ENCODE peak calls at places on chromosomes 13 and 19, in eight cellular contexts. F is BE2C, O is kidney, X is fibroblast of pulmonary artery, V is HS-5, Z is HEK293T, Q is GM18507, D is putamen. I is an unnamed sample.

GRCh38 chr13:45464141-45464686 is 525 bp upstream of the COG3 start:
- DNase-seq in F (no peak), O (no peak), X (no peak), V (no peak), Z (no peak), Q (no peak), D (no peak), I (no peak)

GRCh38 chr13:50025446-50025845 is 10.2 kb downstream of the KCNRG start:
- DNase-seq in F (no peak), O (no peak), X (no peak), V (no peak), Z (no peak), Q (no peak), D (no peak), I (no peak)

GRCh38 chr19:1068111-1069001 is 1.4 kb downstream of the ARHGAP45 start:
- DNase-seq in F (no peak), O (peak; percentile 89), X (no peak), V (no peak), Z (no peak), Q (no peak), D (no peak), I (no peak)

GRCh38 chr19:18985257-18985656 is 44.2 kb upstream of the HOMER3 start:
- DNase-seq in F (no peak), O (no peak), X (peak; percentile 91), V (no peak), Z (no peak), Q (no peak), D (peak; percentile 62), I (no peak)

GRCh38 chr19:21084343-21084742 is 2.3 kb downstream of the ZNF714 start:
- DNase-seq in F (no peak), O (no peak), X (peak; percentile 38), V (peak; percentile 23), Z (no peak), Q (no peak), D (peak; percentile 64), I (no peak)

GRCh38 chr13:77114271-77114670 is 87.3 kb upstream of the FBXL3 start:
- DNase-seq in F (no peak), O (no peak), X (no peak), V (no peak), Z (no peak), Q (no peak), D (no peak), I (no peak)

GRCh38 chr19:19404879-19405860 is at the start of gene GATAD2A:
- DNase-seq in F (peak; percentile 93), O (peak; percentile 98), X (peak; percentile 93), V (peak; percentile 73), Z (peak; percentile 92), Q (peak; percentile 82), D (peak; percentile 94), I (peak; percentile 79)

GRCh38 chr13:94548382-94549240 is 47.3 kb downstream of the TGDS start:
- DNase-seq in F (no peak), O (peak; percentile 86), X (peak; percentile 39), V (peak; percentile 0), Z (no peak), Q (peak; percentile 9), D (peak; percentile 52), I (peak; percentile 27)

GRCh38 chr13:74052402-74052928 is 81.7 kb downstream of the KLF12 start:
- DNase-seq in F (no peak), O (no peak), X (no peak), V (no peak), Z (no peak), Q (no peak), D (no peak), I (no peak)

GRCh38 chr13:74206061-74206561 is 71.9 kb upstream of the KLF12 start:
- DNase-seq in F (no peak), O (no peak), X (peak; percentile 75), V (no peak), Z (no peak), Q (no peak), D (no peak), I (no peak)

GRCh38 chr19:48868196-48868886 is at the start of gene PLEKHA4:
- DNase-seq in F (peak; percentile 53), O (peak; percentile 93), X (peak; percentile 58), V (no peak), Z (no peak), Q (no peak), D (no peak), I (no peak)

GRCh38 chr19:42066075-42066754 is 3.8 kb downstream of the GRIK5 start:
- DNase-seq in F (peak; percentile 78), O (peak; percentile 68), X (peak; percentile 10), V (no peak), Z (peak; percentile 62), Q (no peak), D (no peak), I (peak; percentile 91)

GRCh38 chr19:49956113-49956491 is 4.9 kb downstream of the SIGLEC11 start:
- DNase-seq in F (no peak), O (no peak), X (no peak), V (no peak), Z (no peak), Q (no peak), D (no peak), I (no peak)

GRCh38 chr19:41299755-41300089 is 10.2 kb upstream of the CCDC97 start:
- DNase-seq in F (no peak), O (no peak), X (peak; percentile 67), V (no peak), Z (no peak), Q (no peak), D (no peak), I (no peak)

GRCh38 chr19:14400913-14401312 is 18.2 kb downstream of the DDX39A start:
- DNase-seq in F (no peak), O (no peak), X (peak; percentile 27), V (no peak), Z (no peak), Q (no peak), D (no peak), I (no peak)

GRCh38 chr13:46948338-46948737 is 51.5 kb upstream of the HTR2A start:
- DNase-seq in F (no peak), O (no peak), X (no peak), V (no peak), Z (no peak), Q (no peak), D (no peak), I (no peak)

GRCh38 chr13:108508263-108508662 is 121.1 kb upstream of the MYO16 start:
- DNase-seq in F (no peak), O (no peak), X (peak; percentile 59), V (no peak), Z (no peak), Q (no peak), D (no peak), I (peak; percentile 35)

GRCh38 chr13:25462301-25463125 is 90.7 kb downstream of the ATP8A2 start:
- DNase-seq in F (no peak), O (no peak), X (no peak), V (no peak), Z (no peak), Q (no peak), D (no peak), I (no peak)

GRCh38 chr13:113607477-113608245 is 23.1 kb downstream of the TFDP1 start:
- DNase-seq in F (no peak), O (peak; percentile 87), X (no peak), V (no peak), Z (no peak), Q (no peak), D (no peak), I (no peak)

GRCh38 chr19:20287070-20287469 is 120.1 kb downstream of the ZNF486 start:
- DNase-seq in F (no peak), O (no peak), X (no peak), V (no peak), Z (no peak), Q (no peak), D (peak; percentile 60), I (no peak)

GRCh38 chr13:41546372-41547252 is 89.3 kb downstream of the RGCC start:
- DNase-seq in F (no peak), O (no peak), X (peak; percentile 24), V (peak; percentile 34), Z (no peak), Q (no peak), D (peak; percentile 37), I (no peak)

GRCh38 chr13:27878274-27878673 is 41.5 kb upstream of the PDX1 start:
- DNase-seq in F (no peak), O (no peak), X (no peak), V (no peak), Z (no peak), Q (no peak), D (no peak), I (no peak)

GRCh38 chr19:16263115-16263839 is 61.3 kb upstream of the KLF2 start:
- DNase-seq in F (no peak), O (no peak), X (no peak), V (no peak), Z (no peak), Q (no peak), D (no peak), I (no peak)

GRCh38 chr19:51321799-51322198 is 10.4 kb downstream of the IGLON5 start:
- DNase-seq in F (no peak), O (no peak), X (no peak), V (no peak), Z (no peak), Q (no peak), D (no peak), I (no peak)

GRCh38 chr19:10718205-10719196 is 622 bp downstream of the DNM2 start:
- DNase-seq in F (peak; percentile 60), O (peak; percentile 87), X (peak; percentile 31), V (no peak), Z (peak; percentile 45), Q (no peak), D (no peak), I (no peak)

GRCh38 chr19:38470788-38471480 is 37.4 kb downstream of the RYR1 start:
- DNase-seq in F (no peak), O (no peak), X (no peak), V (no peak), Z (no peak), Q (no peak), D (no peak), I (no peak)

GRCh38 chr13:85366759-85367417 is 432.3 kb downstream of the SLITRK6 start:
- DNase-seq in F (no peak), O (no peak), X (peak; percentile 39), V (no peak), Z (no peak), Q (no peak), D (no peak), I (no peak)

GRCh38 chr13:110746443-110746842 is 32.9 kb downstream of the ING1 start:
- DNase-seq in F (no peak), O (no peak), X (no peak), V (no peak), Z (no peak), Q (no peak), D (no peak), I (no peak)

GRCh38 chr13:25865391-25865790 is 186.4 kb downstream of the SHISA2 start:
- DNase-seq in F (no peak), O (no peak), X (no peak), V (no peak), Z (no peak), Q (no peak), D (no peak), I (no peak)

GRCh38 chr13:112252744-112253590 is 123.2 kb upstream of the SPACA7 start:
- DNase-seq in F (no peak), O (no peak), X (no peak), V (no peak), Z (no peak), Q (no peak), D (no peak), I (no peak)

GRCh38 chr13:38763446-38764381 is 76.8 kb downstream of the FREM2 start:
- DNase-seq in F (peak; percentile 22), O (no peak), X (peak; percentile 60), V (no peak), Z (peak; percentile 54), Q (no peak), D (peak; percentile 53), I (peak; percentile 13)

GRCh38 chr13:59201836-59202235 is 961.9 kb downstream of the DIAPH3 start:
- DNase-seq in F (peak; percentile 12), O (no peak), X (peak; percentile 48), V (no peak), Z (no peak), Q (no peak), D (no peak), I (peak; percentile 60)

GRCh38 chr13:36919206-36919832 is 719 bp downstream of the SMAD9 start:
- DNase-seq in F (peak; percentile 80), O (no peak), X (peak; percentile 17), V (no peak), Z (peak; percentile 64), Q (no peak), D (no peak), I (peak; percentile 70)

GRCh38 chr13:38872693-38873092 is 117.9 kb downstream of the STOML3 start:
- DNase-seq in F (peak; percentile 61), O (no peak), X (peak; percentile 44), V (no peak), Z (peak; percentile 48), Q (no peak), D (peak; percentile 56), I (peak; percentile 18)

I was measured in SK-N-DZ.